ENCODE peak calls at places on chromosomes 13 and 19, in seven cellular contexts. P is stomach; G is aorta; Q is NB4; F is CD8-positive, alpha-beta T cell; N is hepatocyte; K is foreskin fibroblast. Y is an unnamed sample.

GRCh38 chr19:8423821-8424223 is 10.7 kb downstream of the MARCHF2 start:
- DNase-seq in P (peak; percentile 89), G (peak; percentile 97), Q (peak; percentile 93), F (no peak), N (peak; percentile 96), K (peak; percentile 98), Y (peak; percentile 95)

GRCh38 chr13:61128850-61129645 is 286.6 kb downstream of the PCDH20 start:
- DNase-seq in P (no peak), G (no peak), Q (no peak), F (no peak), N (no peak), K (no peak), Y (no peak)

GRCh38 chr13:110393761-110394160 is 86.7 kb downstream of the COL4A2 start:
- DNase-seq in P (no peak), G (no peak), Q (no peak), F (no peak), N (no peak), K (no peak), Y (no peak)

GRCh38 chr13:93867481-93867880 is 612.0 kb downstream of the DCT start:
- DNase-seq in P (no peak), G (no peak), Q (no peak), F (no peak), N (no peak), K (peak; percentile 14), Y (no peak)

GRCh38 chr13:27137759-27138158 is 33.9 kb downstream of the USP12 start:
- DNase-seq in P (no peak), G (no peak), Q (no peak), F (no peak), N (no peak), K (peak; percentile 33), Y (peak; percentile 44)

GRCh38 chr19:30557212-30557611 is 185.0 kb downstream of the ZNF536 start:
- DNase-seq in P (no peak), G (no peak), Q (no peak), F (no peak), N (no peak), K (peak; percentile 39), Y (no peak)

GRCh38 chr19:18832331-18833140 is 777 bp downstream of the UPF1 start:
- DNase-seq in P (no peak), G (no peak), Q (peak; percentile 47), F (no peak), N (peak; percentile 55), K (peak; percentile 58), Y (peak; percentile 58)

GRCh38 chr13:65095697-65096096 is 2134.4 kb downstream of the PCDH9 start:
- DNase-seq in P (no peak), G (no peak), Q (no peak), F (no peak), N (no peak), K (no peak), Y (no peak)

GRCh38 chr13:29418026-29418425 is 177.5 kb downstream of the SLC7A1 start:
- DNase-seq in P (no peak), G (no peak), Q (no peak), F (no peak), N (no peak), K (no peak), Y (no peak)

GRCh38 chr13:114268344-114269280 is 12.8 kb upstream of the UPF3A start:
- DNase-seq in P (no peak), G (no peak), Q (no peak), F (no peak), N (no peak), K (no peak), Y (no peak)

GRCh38 chr13:99164226-99164625 is 36.4 kb upstream of the UBAC2 start:
- DNase-seq in P (no peak), G (no peak), Q (no peak), F (no peak), N (no peak), K (no peak), Y (no peak)

GRCh38 chr13:29758591-29759114 is 91.8 kb downstream of the UBL3 start:
- DNase-seq in P (peak; percentile 35), G (peak; percentile 85), Q (peak; percentile 97), F (peak; percentile 12), N (no peak), K (no peak), Y (no peak)

GRCh38 chr13:110713981-110714797 is 689 bp downstream of the ING1 start:
- DNase-seq in P (peak; percentile 59), G (peak; percentile 76), Q (peak; percentile 79), F (peak; percentile 66), N (peak; percentile 74), K (peak; percentile 66), Y (peak; percentile 65)

GRCh38 chr19:31139871-31140505 is 209.2 kb downstream of the TSHZ3 start:
- DNase-seq in P (no peak), G (no peak), Q (no peak), F (no peak), N (no peak), K (peak; percentile 70), Y (no peak)

Y was measured in Right ventricle myocardium superior.